ENCODE peak calls at places on chromosomes 7 and 10, in ten cellular contexts. S is upper lobe of left lung, M is spleen, V is sigmoid colon, Q is HCT116, F is endothelial cell of umbilical vein, U is stomach, W is GM12891, Y is esophagus muscularis mucosa, L is transverse colon. D is an unnamed sample.
A peak's percentile ranks its signal among the peaks of the same experiment; 100 is the strongest.

GRCh38 chr7:124996778-124997177 is 67.2 kb upstream of the POT1 start:
- DNase-seq in Y (no peak), W (no peak), V (no peak), S (no peak), M (no peak), L (no peak), F (no peak), U (no peak), Q (no peak), D (no peak)

GRCh38 chr7:100122067-100122466 is 2.6 kb downstream of the CNPY4 start:
- DNase-seq in U (no peak), M (no peak), F (no peak), Y (no peak), W (no peak), L (no peak), Q (no peak), S (no peak), V (no peak), D (no peak)

GRCh38 chr10:118581340-118581739 is 14.1 kb downstream of the PRLHR start:
- DNase-seq in W (no peak), V (no peak), U (no peak), M (no peak), S (no peak), Y (no peak), L (no peak), Q (no peak), F (no peak), D (no peak)

GRCh38 chr7:149427096-149427680 is 33.7 kb downstream of the ZNF777 start:
- DNase-seq in L (no peak), S (no peak), Y (no peak), M (no peak), Q (no peak), V (no peak), W (no peak), F (no peak), U (no peak), D (no peak)

GRCh38 chr7:17601921-17602320 is 303.5 kb downstream of the AHR start:
- DNase-seq in Y (no peak), U (no peak), L (no peak), S (no peak), W (no peak), V (no peak), M (no peak), Q (no peak), F (no peak), D (no peak)

GRCh38 chr7:29587195-29587808 is 23.7 kb downstream of the PRR15 start:
- DNase-seq in U (no peak), F (no peak), V (no peak), Q (no peak), S (no peak), W (no peak), M (no peak), L (no peak), Y (no peak), D (no peak)

GRCh38 chr7:72805526-72806494 is 22.2 kb downstream of the TYW1B start:
- DNase-seq in Y (no peak), Q (no peak), F (no peak), W (no peak), U (no peak), L (no peak), V (no peak), S (no peak), M (no peak), D (no peak)

GRCh38 chr7:148856035-148856881 is 27.8 kb downstream of the EZH2 start:
- DNase-seq in Q (peak; percentile 28), S (no peak), W (peak; percentile 15), V (no peak), M (no peak), L (peak; percentile 54), F (peak; percentile 64), Y (no peak), U (peak; percentile 52), D (peak; percentile 17)

GRCh38 chr7:155477469-155477868 is 19.5 kb downstream of the EN2 start:
- DNase-seq in V (no peak), Q (no peak), U (no peak), F (no peak), S (no peak), L (no peak), W (no peak), Y (no peak), M (no peak), D (no peak)

GRCh38 chr7:55439627-55440026 is 74.5 kb downstream of the LANCL2 start:
- DNase-seq in S (no peak), F (no peak), M (no peak), V (no peak), Y (no peak), Q (no peak), U (no peak), L (no peak), W (no peak), D (no peak)

GRCh38 chr10:184911-185310 is 49.7 kb downstream of the ZMYND11 start:
- DNase-seq in U (no peak), M (no peak), W (no peak), Y (no peak), S (no peak), V (no peak), Q (no peak), F (no peak), L (no peak), D (no peak)

GRCh38 chr7:133053321-133053891 is 28.5 kb downstream of the CHCHD3 start:
- DNase-seq in F (no peak), Q (no peak), Y (no peak), L (no peak), S (no peak), U (no peak), V (peak; percentile 72), M (no peak), W (no peak), D (no peak)

GRCh38 chr7:50728184-50728583 is 54.5 kb downstream of the GRB10 start:
- DNase-seq in M (no peak), V (no peak), Q (no peak), Y (no peak), F (no peak), U (no peak), W (no peak), L (no peak), S (no peak), D (no peak)

GRCh38 chr10:55803055-55803454 is 558.0 kb downstream of the ZWINT start:
- DNase-seq in W (no peak), Y (no peak), Q (no peak), V (no peak), L (no peak), S (no peak), F (no peak), M (no peak), U (no peak), D (no peak)

GRCh38 chr7:20064974-20065862 is 152.0 kb downstream of the MACC1 start:
- DNase-seq in L (no peak), Y (no peak), U (no peak), M (no peak), W (peak; percentile 13), V (no peak), F (no peak), S (no peak), Q (peak; percentile 18), D (peak; percentile 8)

GRCh38 chr7:18702071-18702829 is 206.7 kb downstream of the HDAC9 start:
- DNase-seq in W (no peak), Y (no peak), Q (no peak), S (no peak), F (no peak), V (no peak), M (no peak), L (no peak), U (no peak), D (no peak)
- TF ChIP-seq POLR2AphosphoS5 in W (no peak), Y (no peak), Q (no peak), S (no peak), F (no peak), V (no peak), M (no peak), L (no peak), U (no peak), D (no peak)

DNA sequence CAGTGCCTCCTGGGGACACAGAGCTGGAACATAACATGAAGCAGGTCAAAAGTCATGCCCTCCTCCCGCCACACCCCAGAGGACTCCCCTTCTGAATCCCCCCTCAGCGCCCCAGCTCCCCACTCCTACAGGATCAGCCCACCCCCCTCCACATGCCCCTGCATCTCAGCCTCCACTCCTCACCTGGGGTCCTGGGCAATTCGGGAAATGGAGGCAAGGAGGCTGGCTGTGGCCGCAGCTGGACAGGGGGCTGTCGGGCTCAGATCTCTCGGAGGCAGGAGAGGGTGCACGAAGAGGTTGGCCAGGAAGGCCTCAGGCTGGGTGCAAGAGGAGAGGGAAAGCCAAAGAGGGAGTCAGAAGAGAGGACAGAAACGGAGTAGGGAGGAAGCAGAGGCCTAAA is 7.8 kb downstream of the ATG9B start:
- DNase-seq in M (no peak), L (no peak), Q (no peak), V (no peak), F (no peak), W (no peak), Y (no peak), S (no peak), U (no peak), D (no peak)
- TF ChIP-seq POLR2A in M (no peak), L (no peak), Q (no peak), V (no peak), F (no peak), W (no peak), Y (no peak), S (no peak), U (no peak), D (no peak)

GRCh38 chr7:90210925-90211324 is 615 bp upstream of the STEAP2 start:
- DNase-seq in F (no peak), W (no peak), Y (no peak), L (no peak), M (no peak), S (no peak), U (no peak), V (no peak), Q (no peak), D (no peak)

GRCh38 chr7:90209776-90210175 is 1.8 kb upstream of the STEAP2 start:
- DNase-seq in U (no peak), V (no peak), Y (no peak), M (no peak), S (no peak), L (no peak), F (no peak), Q (no peak), W (no peak), D (no peak)

GRCh38 chr7:90210475-90210874 is 1.1 kb upstream of the STEAP2 start:
- DNase-seq in Q (no peak), S (no peak), U (no peak), L (no peak), M (no peak), Y (no peak), W (no peak), F (no peak), V (no peak), D (no peak)

GRCh38 chr7:90212149-90212495 is 582 bp downstream of the STEAP2 start:
- DNase-seq in M (no peak), F (no peak), V (peak; percentile 62), Y (no peak), L (no peak), W (no peak), S (no peak), U (no peak), Q (no peak), D (no peak)

GRCh38 chr7:90211391-90212148 is at the start of gene STEAP2:
- DNase-seq in S (peak; percentile 96), V (peak; percentile 98), Y (peak; percentile 96), F (peak; percentile 94), W (peak; percentile 42), M (peak; percentile 90), L (peak; percentile 89), Q (peak; percentile 82), U (peak; percentile 90), D (peak; percentile 27)
- TF ChIP-seq POLR2AphosphoS5 in S (peak; percentile 45), V (peak; percentile 55), Y (peak; percentile 85), F (peak; percentile 83), W (no peak), M (peak; percentile 81), L (no peak), Q (peak; percentile 83), U (no peak), D (no peak)

GRCh38 chr7:10939911-10940747 is 33.5 kb upstream of the PHF14 start:
- DNase-seq in U (peak; percentile 90), V (peak; percentile 96), S (peak; percentile 98), Q (peak; percentile 90), F (peak; percentile 96), Y (peak; percentile 97), L (peak; percentile 88), M (peak; percentile 97), W (peak; percentile 83), D (peak; percentile 85)
- TF ChIP-seq POLR2A in U (peak; percentile 84), V (peak; percentile 89), S (peak; percentile 78), Q (peak; percentile 74), F (peak; percentile 96), Y (peak; percentile 52), L (peak; percentile 91), M (peak; percentile 34), W (peak; percentile 99), D (peak; percentile 99)

D was measured in GM12892.